ENCODE peak calls at places on chromosomes 5 and 9, in six cellular contexts. One of them, this sample, is unnamed.
A peak's percentile ranks its signal among the peaks of the same experiment; 100 is the strongest.

GRCh38 chr5:144436007-144436406 is 265.3 kb downstream of the KCTD16 start:
- DNase-seq in ecto neural progenitor cell: no peak
- DNase-seq in fibroblast of the conjunctiva: no peak
- DNase-seq in cerebellar cortex: no peak
- DNase-seq in GM04504: no peak
- DNase-seq in HTR-8/SVneo: no peak
- DNase-seq in this sample: no peak

GRCh38 chr9:134099123-134099761 is 31.4 kb upstream of the BRD3 start:
- DNase-seq in HTR-8/SVneo: peak; percentile 54
- DNase-seq in cerebellar cortex: peak; percentile 29
- DNase-seq in GM04504: no peak
- DNase-seq in fibroblast of the conjunctiva: peak; percentile 5
- DNase-seq in ecto neural progenitor cell: no peak
- DNase-seq in this sample: peak; percentile 16

GRCh38 chr9:137277329-137278041 is at the start of gene TOR4A:
- DNase-seq in fibroblast of the conjunctiva: peak; percentile 55
- DNase-seq in ecto neural progenitor cell: peak; percentile 74
- DNase-seq in GM04504: no peak
- DNase-seq in HTR-8/SVneo: peak; percentile 92
- DNase-seq in cerebellar cortex: peak; percentile 67
- DNase-seq in this sample: peak; percentile 72

GRCh38 chr9:16058131-16058549 is 505.3 kb downstream of the CCDC171 start:
- DNase-seq in cerebellar cortex: no peak
- DNase-seq in HTR-8/SVneo: peak; percentile 23
- DNase-seq in fibroblast of the conjunctiva: no peak
- DNase-seq in GM04504: no peak
- DNase-seq in ecto neural progenitor cell: no peak
- DNase-seq in this sample: peak; percentile 26

GRCh38 chr5:78640622-78641021 is 8.0 kb downstream of the LHFPL2 start:
- DNase-seq in GM04504: no peak
- DNase-seq in HTR-8/SVneo: no peak
- DNase-seq in cerebellar cortex: no peak
- DNase-seq in ecto neural progenitor cell: no peak
- DNase-seq in fibroblast of the conjunctiva: no peak
- DNase-seq in this sample: no peak

GRCh38 chr9:127897194-127897692 is 2.2 kb downstream of the ST6GALNAC6 start:
- DNase-seq in fibroblast of the conjunctiva: peak; percentile 77
- DNase-seq in GM04504: no peak
- DNase-seq in ecto neural progenitor cell: peak; percentile 97
- DNase-seq in HTR-8/SVneo: peak; percentile 66
- DNase-seq in cerebellar cortex: peak; percentile 91
- DNase-seq in this sample: no peak

GRCh38 chr5:103849934-103850333 is 287.3 kb upstream of the NUDT12 start:
- DNase-seq in cerebellar cortex: no peak
- DNase-seq in fibroblast of the conjunctiva: peak; percentile 72
- DNase-seq in HTR-8/SVneo: peak; percentile 31
- DNase-seq in GM04504: peak; percentile 84
- DNase-seq in ecto neural progenitor cell: no peak
- DNase-seq in this sample: peak; percentile 31

GRCh38 chr9:78118742-78119473 is 87.3 kb upstream of the GNAQ start:
- DNase-seq in GM04504: peak; percentile 64
- DNase-seq in cerebellar cortex: no peak
- DNase-seq in ecto neural progenitor cell: no peak
- DNase-seq in HTR-8/SVneo: no peak
- DNase-seq in fibroblast of the conjunctiva: no peak
- DNase-seq in this sample: no peak

GRCh38 chr9:99833735-99834134 is 12.1 kb downstream of the NR4A3 start:
- DNase-seq in HTR-8/SVneo: no peak
- DNase-seq in GM04504: no peak
- DNase-seq in fibroblast of the conjunctiva: no peak
- DNase-seq in ecto neural progenitor cell: no peak
- DNase-seq in cerebellar cortex: no peak
- DNase-seq in this sample: no peak

GRCh38 chr5:141434006-141434405 is 3.7 kb downstream of the PCDHGA12 start:
- DNase-seq in fibroblast of the conjunctiva: no peak
- DNase-seq in ecto neural progenitor cell: no peak
- DNase-seq in HTR-8/SVneo: no peak
- DNase-seq in GM04504: no peak
- DNase-seq in cerebellar cortex: no peak
- DNase-seq in this sample: no peak

GRCh38 chr9:127018935-127019334 is 103.5 kb downstream of the ANGPTL2 start:
- DNase-seq in fibroblast of the conjunctiva: no peak
- DNase-seq in ecto neural progenitor cell: no peak
- DNase-seq in cerebellar cortex: no peak
- DNase-seq in HTR-8/SVneo: no peak
- DNase-seq in GM04504: no peak
- DNase-seq in this sample: no peak

GRCh38 chr5:11164456-11165286 is 403.6 kb upstream of the DAP start:
- DNase-seq in fibroblast of the conjunctiva: no peak
- DNase-seq in GM04504: no peak
- DNase-seq in cerebellar cortex: peak; percentile 6
- DNase-seq in ecto neural progenitor cell: no peak
- DNase-seq in HTR-8/SVneo: no peak
- DNase-seq in this sample: no peak

GRCh38 chr9:37001461-37001860 is 32.6 kb downstream of the PAX5 start:
- DNase-seq in HTR-8/SVneo: no peak
- DNase-seq in GM04504: no peak
- DNase-seq in fibroblast of the conjunctiva: no peak
- DNase-seq in cerebellar cortex: no peak
- DNase-seq in ecto neural progenitor cell: no peak
- DNase-seq in this sample: no peak

GRCh38 chr5:115033861-115034260 is 135.8 kb downstream of the TRIM36 start:
- DNase-seq in ecto neural progenitor cell: no peak
- DNase-seq in HTR-8/SVneo: no peak
- DNase-seq in fibroblast of the conjunctiva: no peak
- DNase-seq in cerebellar cortex: peak; percentile 5
- DNase-seq in GM04504: no peak
- DNase-seq in this sample: no peak

GRCh38 chr9:86521322-86521721 is 167.1 kb upstream of the TUT7 start:
- DNase-seq in cerebellar cortex: no peak
- DNase-seq in fibroblast of the conjunctiva: no peak
- DNase-seq in ecto neural progenitor cell: no peak
- DNase-seq in GM04504: no peak
- DNase-seq in HTR-8/SVneo: no peak
- DNase-seq in this sample: no peak

GRCh38 chr5:60522299-60522915 is 177.6 kb downstream of the DEPDC1B start:
- DNase-seq in HTR-8/SVneo: no peak
- DNase-seq in fibroblast of the conjunctiva: no peak
- DNase-seq in ecto neural progenitor cell: no peak
- DNase-seq in cerebellar cortex: no peak
- DNase-seq in GM04504: no peak
- DNase-seq in this sample: no peak

GRCh38 chr9:89448381-89448780 is 49.5 kb downstream of the SEMA4D start:
- DNase-seq in cerebellar cortex: no peak
- DNase-seq in HTR-8/SVneo: no peak
- DNase-seq in fibroblast of the conjunctiva: no peak
- DNase-seq in GM04504: no peak
- DNase-seq in ecto neural progenitor cell: no peak
- DNase-seq in this sample: no peak

GRCh38 chr5:24905123-24905522 is 260.3 kb upstream of the CDH10 start:
- DNase-seq in GM04504: peak; percentile 35
- DNase-seq in HTR-8/SVneo: peak; percentile 30
- DNase-seq in ecto neural progenitor cell: no peak
- DNase-seq in fibroblast of the conjunctiva: peak; percentile 4
- DNase-seq in cerebellar cortex: no peak
- DNase-seq in this sample: no peak

GRCh38 chr9:37997636-37998374 is 71.2 kb downstream of the SHB start:
- DNase-seq in ecto neural progenitor cell: peak; percentile 77
- DNase-seq in HTR-8/SVneo: no peak
- DNase-seq in GM04504: no peak
- DNase-seq in fibroblast of the conjunctiva: no peak
- DNase-seq in cerebellar cortex: no peak
- DNase-seq in this sample: no peak

GRCh38 chr5:172920447-172920849 is 38.8 kb upstream of the RPL26L1 start:
- DNase-seq in ecto neural progenitor cell: no peak
- DNase-seq in fibroblast of the conjunctiva: peak; percentile 83
- DNase-seq in HTR-8/SVneo: peak; percentile 79
- DNase-seq in cerebellar cortex: no peak
- DNase-seq in GM04504: no peak
- DNase-seq in this sample: peak; percentile 88

GRCh38 chr5:64457846-64458245 is 48.0 kb upstream of the RGS7BP start:
- DNase-seq in GM04504: no peak
- DNase-seq in ecto neural progenitor cell: no peak
- DNase-seq in cerebellar cortex: no peak
- DNase-seq in fibroblast of the conjunctiva: no peak
- DNase-seq in HTR-8/SVneo: no peak
- DNase-seq in this sample: no peak

GRCh38 chr5:133839090-133839489 is 129.3 kb downstream of the C5orf15 start:
- DNase-seq in ecto neural progenitor cell: no peak
- DNase-seq in fibroblast of the conjunctiva: no peak
- DNase-seq in HTR-8/SVneo: no peak
- DNase-seq in GM04504: no peak
- DNase-seq in cerebellar cortex: no peak
- DNase-seq in this sample: no peak

GRCh38 chr9:70563437-70564204 is 149.2 kb upstream of the KLF9 start:
- DNase-seq in fibroblast of the conjunctiva: peak; percentile 62
- DNase-seq in HTR-8/SVneo: no peak
- DNase-seq in ecto neural progenitor cell: no peak
- DNase-seq in cerebellar cortex: no peak
- DNase-seq in GM04504: peak; percentile 77
- DNase-seq in this sample: no peak

GRCh38 chr9:9016597-9016996 is 1217.0 kb upstream of the DMAC1 start:
- DNase-seq in cerebellar cortex: no peak
- DNase-seq in HTR-8/SVneo: no peak
- DNase-seq in GM04504: no peak
- DNase-seq in fibroblast of the conjunctiva: no peak
- DNase-seq in ecto neural progenitor cell: no peak
- DNase-seq in this sample: no peak

This sample was measured in HFF-Myc.